ENCODE peak calls at places on chromosomes 2 and 18, in eight cellular contexts. One of them, this sample, is unnamed.

GRCh38 chr2:121650554-121650930 is 1.3 kb upstream of the CLASP1 start:
- DNase-seq in HT-29: peak; percentile 24
- DNase-seq in nucleus accumbens: no peak
- DNase-seq in NK-92 treated with Interleukin-12 subunit alpha and Interleukin-12 subunit beta, amount 100 ng/mL, for 24 hours: no peak
- DNase-seq in NCI-H460: no peak
- DNase-seq in iPS-NIHi11: no peak
- DNase-seq in H4: no peak
- DNase-seq in aorta: no peak
- DNase-seq in this sample: no peak

GRCh38 chr18:62976227-62976626 is 260.9 kb downstream of the PHLPP1 start:
- DNase-seq in HT-29: no peak
- DNase-seq in nucleus accumbens: no peak
- DNase-seq in NK-92 treated with Interleukin-12 subunit alpha and Interleukin-12 subunit beta, amount 100 ng/mL, for 24 hours: no peak
- DNase-seq in NCI-H460: no peak
- DNase-seq in iPS-NIHi11: no peak
- DNase-seq in H4: no peak
- DNase-seq in aorta: no peak
- DNase-seq in this sample: peak; percentile 18

GRCh38 chr18:76673281-76674005 is 148.9 kb upstream of the ZNF236 start:
- DNase-seq in HT-29: no peak
- DNase-seq in nucleus accumbens: no peak
- DNase-seq in NK-92 treated with Interleukin-12 subunit alpha and Interleukin-12 subunit beta, amount 100 ng/mL, for 24 hours: no peak
- DNase-seq in NCI-H460: no peak
- DNase-seq in iPS-NIHi11: no peak
- DNase-seq in H4: no peak
- DNase-seq in aorta: no peak
- DNase-seq in this sample: no peak

GRCh38 chr2:84969511-84970265 is 1.3 kb upstream of the KCMF1 start:
- DNase-seq in HT-29: peak; percentile 63
- DNase-seq in nucleus accumbens: no peak
- DNase-seq in NK-92 treated with Interleukin-12 subunit alpha and Interleukin-12 subunit beta, amount 100 ng/mL, for 24 hours: no peak
- DNase-seq in NCI-H460: no peak
- DNase-seq in iPS-NIHi11: no peak
- DNase-seq in H4: no peak
- DNase-seq in aorta: no peak
- DNase-seq in this sample: no peak

GRCh38 chr2:54906711-54907110 is 143.5 kb downstream of the RTN4 start:
- DNase-seq in HT-29: no peak
- DNase-seq in nucleus accumbens: no peak
- DNase-seq in NK-92 treated with Interleukin-12 subunit alpha and Interleukin-12 subunit beta, amount 100 ng/mL, for 24 hours: no peak
- DNase-seq in NCI-H460: no peak
- DNase-seq in iPS-NIHi11: no peak
- DNase-seq in H4: no peak
- DNase-seq in aorta: no peak
- DNase-seq in this sample: no peak

GRCh38 chr2:66981074-66981473 is 416.1 kb upstream of the ETAA1 start:
- DNase-seq in HT-29: no peak
- DNase-seq in nucleus accumbens: no peak
- DNase-seq in NK-92 treated with Interleukin-12 subunit alpha and Interleukin-12 subunit beta, amount 100 ng/mL, for 24 hours: no peak
- DNase-seq in NCI-H460: no peak
- DNase-seq in iPS-NIHi11: no peak
- DNase-seq in H4: no peak
- DNase-seq in aorta: no peak
- DNase-seq in this sample: no peak

GRCh38 chr2:16785072-16785638 is 119.5 kb upstream of the CYRIA start:
- DNase-seq in HT-29: no peak
- DNase-seq in nucleus accumbens: no peak
- DNase-seq in NK-92 treated with Interleukin-12 subunit alpha and Interleukin-12 subunit beta, amount 100 ng/mL, for 24 hours: no peak
- DNase-seq in NCI-H460: no peak
- DNase-seq in iPS-NIHi11: no peak
- DNase-seq in H4: no peak
- DNase-seq in aorta: no peak
- DNase-seq in this sample: no peak

GRCh38 chr18:47915229-47915628 is 15.2 kb downstream of the SMAD2 start:
- DNase-seq in HT-29: no peak
- DNase-seq in nucleus accumbens: no peak
- DNase-seq in NK-92 treated with Interleukin-12 subunit alpha and Interleukin-12 subunit beta, amount 100 ng/mL, for 24 hours: no peak
- DNase-seq in NCI-H460: no peak
- DNase-seq in iPS-NIHi11: no peak
- DNase-seq in H4: no peak
- DNase-seq in aorta: no peak
- DNase-seq in this sample: no peak

GRCh38 chr2:177645241-177645640 is 252.7 kb downstream of the AGPS start:
- DNase-seq in HT-29: no peak
- DNase-seq in nucleus accumbens: no peak
- DNase-seq in NK-92 treated with Interleukin-12 subunit alpha and Interleukin-12 subunit beta, amount 100 ng/mL, for 24 hours: no peak
- DNase-seq in NCI-H460: no peak
- DNase-seq in iPS-NIHi11: no peak
- DNase-seq in H4: no peak
- DNase-seq in aorta: no peak
- DNase-seq in this sample: no peak

GRCh38 chr2:30266051-30266621 is 34.8 kb downstream of the LBH start:
- DNase-seq in HT-29: no peak
- DNase-seq in nucleus accumbens: no peak
- DNase-seq in NK-92 treated with Interleukin-12 subunit alpha and Interleukin-12 subunit beta, amount 100 ng/mL, for 24 hours: no peak
- DNase-seq in NCI-H460: no peak
- DNase-seq in iPS-NIHi11: no peak
- DNase-seq in H4: no peak
- DNase-seq in aorta: peak; percentile 61
- DNase-seq in this sample: no peak

GRCh38 chr2:68908392-68908970 is 37.3 kb upstream of the BMP10 start:
- DNase-seq in HT-29: peak; percentile 32
- DNase-seq in nucleus accumbens: no peak
- DNase-seq in NK-92 treated with Interleukin-12 subunit alpha and Interleukin-12 subunit beta, amount 100 ng/mL, for 24 hours: peak; percentile 82
- DNase-seq in NCI-H460: peak; percentile 83
- DNase-seq in iPS-NIHi11: peak; percentile 69
- DNase-seq in H4: peak; percentile 95
- DNase-seq in aorta: peak; percentile 90
- DNase-seq in this sample: peak; percentile 40

GRCh38 chr2:157628282-157628531 is 457 bp downstream of the ACVR1C start:
- DNase-seq in HT-29: peak; percentile 2
- DNase-seq in nucleus accumbens: no peak
- DNase-seq in NK-92 treated with Interleukin-12 subunit alpha and Interleukin-12 subunit beta, amount 100 ng/mL, for 24 hours: no peak
- DNase-seq in NCI-H460: no peak
- DNase-seq in iPS-NIHi11: no peak
- DNase-seq in H4: no peak
- DNase-seq in aorta: no peak
- DNase-seq in this sample: no peak

GRCh38 chr2:184367211-184367610 is 231.1 kb upstream of the ZNF804A start:
- DNase-seq in HT-29: no peak
- DNase-seq in nucleus accumbens: no peak
- DNase-seq in NK-92 treated with Interleukin-12 subunit alpha and Interleukin-12 subunit beta, amount 100 ng/mL, for 24 hours: no peak
- DNase-seq in NCI-H460: no peak
- DNase-seq in iPS-NIHi11: no peak
- DNase-seq in H4: no peak
- DNase-seq in aorta: no peak
- DNase-seq in this sample: no peak

GRCh38 chr2:88729061-88729745 is 37.7 kb downstream of the RPIA start:
- DNase-seq in HT-29: no peak
- DNase-seq in nucleus accumbens: no peak
- DNase-seq in NK-92 treated with Interleukin-12 subunit alpha and Interleukin-12 subunit beta, amount 100 ng/mL, for 24 hours: no peak
- DNase-seq in NCI-H460: no peak
- DNase-seq in iPS-NIHi11: no peak
- DNase-seq in H4: peak; percentile 78
- DNase-seq in aorta: no peak
- DNase-seq in this sample: no peak

GRCh38 chr18:61608306-61608705 is 275.1 kb downstream of the CDH20 start:
- DNase-seq in HT-29: no peak
- DNase-seq in nucleus accumbens: no peak
- DNase-seq in NK-92 treated with Interleukin-12 subunit alpha and Interleukin-12 subunit beta, amount 100 ng/mL, for 24 hours: no peak
- DNase-seq in NCI-H460: no peak
- DNase-seq in iPS-NIHi11: no peak
- DNase-seq in H4: no peak
- DNase-seq in aorta: no peak
- DNase-seq in this sample: no peak

GRCh38 chr2:190637903-190638618 is 10.8 kb upstream of the NAB1 start:
- DNase-seq in HT-29: no peak
- DNase-seq in nucleus accumbens: peak; percentile 26
- DNase-seq in NK-92 treated with Interleukin-12 subunit alpha and Interleukin-12 subunit beta, amount 100 ng/mL, for 24 hours: no peak
- DNase-seq in NCI-H460: no peak
- DNase-seq in iPS-NIHi11: no peak
- DNase-seq in H4: no peak
- DNase-seq in aorta: no peak
- DNase-seq in this sample: no peak

This sample was measured in NCI-H345.